ENCODE peak calls at places on chromosomes 5 and 9, in seven cellular contexts. U, S, I, H, V, E and Y are unnamed samples.
A peak's percentile ranks its signal among the peaks of the same experiment; 100 is the strongest.

GRCh38 chr5:137264573-137264972 is 234.6 kb downstream of the SPOCK1 start:
- DNase-seq in I (no peak), E (no peak), V (no peak), S (no peak), U (no peak), H (no peak), Y (no peak)

GRCh38 chr5:89128930-89129625 is 246.1 kb upstream of the MEF2C start:
- DNase-seq in I (no peak), H (no peak), E (peak; percentile 28), U (no peak), V (peak; percentile 69), S (no peak), Y (no peak)

GRCh38 chr9:129139993-129140396 is 28.8 kb downstream of the PTPA start:
- DNase-seq in S (peak; percentile 94), E (peak; percentile 75), U (peak; percentile 93), I (no peak), V (peak; percentile 63), H (peak; percentile 95), Y (peak; percentile 98)

GRCh38 chr5:44949687-44950086 is 140.9 kb downstream of the MRPS30 start:
- DNase-seq in U (no peak), V (no peak), E (no peak), H (no peak), S (no peak), I (no peak), Y (no peak)

GRCh38 chr5:128493657-128494329 is 44.3 kb downstream of the FBN2 start:
- DNase-seq in U (no peak), V (no peak), I (no peak), S (no peak), H (no peak), E (no peak), Y (no peak)

GRCh38 chr9:114051281-114051680 is 26.8 kb downstream of the AMBP start:
- DNase-seq in E (no peak), V (no peak), I (no peak), U (no peak), S (no peak), H (no peak), Y (no peak)

GRCh38 chr5:149887622-149888183 is 56.9 kb downstream of the PDE6A start:
- DNase-seq in H (peak; percentile 12), E (no peak), S (peak; percentile 67), V (no peak), U (no peak), I (no peak), Y (no peak)

GRCh38 chr5:107874810-107875209 is 204.1 kb upstream of the EFNA5 start:
- DNase-seq in V (no peak), H (no peak), E (no peak), S (no peak), I (no peak), U (no peak), Y (no peak)

GRCh38 chr9:110153431-110153830 is 54.5 kb downstream of the C9orf152 start:
- DNase-seq in H (no peak), E (no peak), U (no peak), V (no peak), I (no peak), S (no peak), Y (no peak)

GRCh38 chr5:96203761-96204160 is 229.3 kb downstream of the PCSK1 start:
- DNase-seq in V (no peak), E (no peak), H (no peak), U (no peak), S (no peak), I (no peak), Y (no peak)

DNA sequence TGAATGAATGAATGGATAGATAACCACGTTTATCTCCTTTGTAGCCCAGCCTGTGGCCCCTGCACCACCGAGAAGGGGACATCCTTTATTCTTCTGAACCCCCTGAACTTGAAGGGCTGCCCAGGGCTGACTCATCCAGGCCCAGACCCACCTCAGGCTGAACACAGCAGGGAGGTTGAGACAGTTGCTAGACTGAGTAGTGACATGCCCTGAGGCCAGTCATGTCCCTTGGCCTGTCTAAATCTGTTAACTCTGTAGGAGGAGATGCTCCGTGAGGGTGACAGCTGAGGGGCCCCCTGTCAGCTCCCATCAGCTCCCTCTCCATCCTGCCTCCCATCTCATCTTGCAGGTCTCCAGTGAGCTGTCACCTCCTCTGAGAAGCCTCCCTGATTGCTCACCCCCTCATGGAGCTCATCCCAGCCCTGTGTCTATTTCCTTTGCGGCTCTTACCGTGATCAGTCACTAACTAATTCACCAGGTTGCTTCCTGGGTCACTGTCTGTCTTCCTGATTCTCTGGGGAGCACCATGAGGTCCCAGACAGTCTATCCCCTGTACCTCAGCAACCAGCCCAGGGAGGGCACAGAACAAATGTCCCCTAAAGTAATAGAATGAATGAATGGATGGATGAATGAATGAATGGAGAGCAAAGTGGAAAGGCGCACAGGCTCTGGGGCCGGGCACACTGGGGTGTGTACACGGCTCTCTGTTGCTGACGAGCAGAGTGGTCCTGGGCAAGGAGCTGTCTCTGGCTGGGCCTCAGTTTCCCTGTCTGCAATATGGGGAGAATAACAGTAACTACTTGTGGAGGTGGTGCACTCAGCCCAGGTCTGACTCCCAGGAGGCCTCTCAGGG is 14.2 kb upstream of the LAMC3 start:
- DNase-seq in S (no peak), E (no peak), H (no peak), U (no peak), I (no peak), V (peak; percentile 67), Y (no peak)
- TF ChIP-seq JUND in S (no peak), E (no peak), H (no peak), U (no peak), I (no peak), V (no peak), Y (no peak)

GRCh38 chr5:37248387-37248969 is 698 bp downstream of the CPLANE1 start:
- DNase-seq in I (no peak), H (no peak), E (peak; percentile 29), V (no peak), S (no peak), U (peak; percentile 2), Y (peak; percentile 14)
- TF ChIP-seq JUND in I (no peak), H (no peak), E (no peak), V (no peak), S (no peak), U (no peak), Y (no peak)

GRCh38 chr9:134660407-134660806 is 18.8 kb downstream of the COL5A1 start:
- DNase-seq in S (no peak), H (peak; percentile 22), V (peak; percentile 70), E (no peak), U (no peak), I (peak; percentile 56), Y (no peak)
- TF ChIP-seq JUND in S (no peak), H (no peak), V (no peak), E (no peak), U (no peak), I (no peak), Y (no peak)

GRCh38 chr5:5666389-5666788 is 243.9 kb downstream of the ICE1 start:
- DNase-seq in I (no peak), S (no peak), E (peak; percentile 69), V (no peak), U (no peak), H (no peak), Y (no peak)
- TF ChIP-seq JUND in I (no peak), S (no peak), E (no peak), V (no peak), U (no peak), H (no peak), Y (no peak)

GRCh38 chr5:72651109-72651508 is 143.9 kb upstream of the ZNF366 start:
- DNase-seq in I (no peak), U (no peak), V (no peak), E (no peak), S (no peak), H (no peak), Y (no peak)

GRCh38 chr5:72649449-72649848 is 142.2 kb upstream of the ZNF366 start:
- DNase-seq in E (no peak), H (no peak), I (no peak), S (no peak), V (peak; percentile 22), U (no peak), Y (no peak)

GRCh38 chr5:72647806-72648205 is 140.6 kb upstream of the ZNF366 start:
- DNase-seq in V (no peak), E (peak; percentile 27), H (no peak), I (no peak), S (no peak), U (no peak), Y (no peak)

GRCh38 chr5:72646467-72646866 is 139.3 kb upstream of the ZNF366 start:
- DNase-seq in S (no peak), I (no peak), H (no peak), V (no peak), U (no peak), E (no peak), Y (no peak)

DNA sequence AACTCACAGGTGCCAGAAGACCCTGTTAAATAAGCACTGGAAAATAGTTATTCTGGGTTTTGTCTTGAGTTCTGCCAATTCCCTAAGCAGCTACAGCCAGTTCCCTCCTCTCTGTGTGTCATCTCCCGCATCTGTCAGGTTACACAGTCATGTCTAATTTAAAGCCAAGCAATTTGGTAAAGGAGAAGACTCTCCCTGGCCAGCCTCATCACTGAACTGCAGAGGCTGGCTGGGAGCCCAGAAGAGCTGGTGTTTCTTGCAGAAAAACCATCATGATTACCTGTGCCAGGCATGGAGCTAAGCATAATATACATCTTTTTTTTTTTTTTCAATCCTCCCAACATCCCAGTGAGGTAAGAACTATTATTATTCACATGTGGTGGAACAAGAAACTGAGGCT is 141.3 kb upstream of the ZNF366 start:
- DNase-seq in H (no peak), V (no peak), S (no peak), E (no peak), I (no peak), U (no peak), Y (no peak)
- TF ChIP-seq JUND in H (no peak), V (no peak), S (no peak), E (no peak), I (no peak), U (no peak), Y (no peak)

DNA sequence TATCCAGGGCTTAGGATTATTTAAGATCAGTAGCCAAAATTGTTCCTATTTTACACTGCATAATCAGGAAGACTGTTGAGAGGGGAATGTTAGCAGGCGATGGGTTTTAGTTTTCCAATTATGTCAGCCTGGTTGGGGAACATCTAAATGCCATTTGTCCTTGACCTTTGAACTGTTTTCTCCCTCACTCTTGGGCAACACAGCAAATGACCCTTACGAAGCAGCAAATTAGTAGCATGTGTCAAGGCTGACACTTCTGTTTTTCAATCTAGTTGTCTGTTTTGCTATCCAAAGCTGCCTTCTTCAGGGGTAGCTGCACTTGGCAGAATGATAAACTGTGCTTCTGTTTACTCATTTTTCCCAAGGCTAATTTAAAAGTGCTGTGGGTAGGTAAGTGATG is 78.0 kb upstream of the AGXT2 start:
- DNase-seq in E (no peak), S (peak; percentile 21), V (no peak), U (no peak), I (no peak), H (no peak), Y (no peak)
- TF ChIP-seq JUND in E (no peak), S (no peak), V (no peak), U (no peak), I (no peak), H (no peak), Y (no peak)

DNA sequence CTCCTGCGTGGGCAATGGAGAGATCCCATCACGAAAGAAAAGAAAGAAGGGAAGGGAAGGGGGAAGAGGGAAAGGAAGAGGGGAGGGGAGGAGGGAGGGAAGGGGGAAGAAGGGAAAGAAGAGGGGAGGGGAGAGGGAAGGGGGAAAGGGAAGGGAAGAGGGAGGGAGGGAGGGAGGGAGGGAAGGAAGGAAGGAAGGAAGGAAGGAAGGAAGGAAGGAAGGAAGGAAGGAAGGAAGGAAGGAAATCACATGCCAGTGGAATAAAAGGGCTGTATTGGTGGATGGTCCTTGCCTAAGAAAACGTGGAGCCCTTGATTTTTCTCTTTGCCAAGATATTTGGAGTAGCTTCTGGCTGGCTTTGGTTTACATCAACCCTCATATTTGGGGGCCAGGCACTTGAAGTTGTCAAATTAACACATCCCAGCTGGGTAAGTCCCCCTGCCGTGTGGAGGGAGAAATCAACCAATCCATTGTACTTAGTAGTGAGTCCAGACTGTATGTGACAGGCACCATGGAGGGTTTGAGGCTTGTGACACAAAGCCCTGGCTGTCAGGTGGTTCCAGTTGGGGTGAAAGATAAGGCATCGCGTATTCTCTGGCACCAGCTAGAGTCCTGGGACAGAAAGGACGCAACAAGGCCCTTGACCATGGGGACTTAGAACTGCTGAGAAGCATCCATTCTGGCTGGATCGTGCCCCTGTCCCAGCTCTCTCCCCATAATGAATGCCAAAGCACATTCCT is 23.7 kb downstream of the IDNK start:
- DNase-seq in S (no peak), I (no peak), E (no peak), U (no peak), H (no peak), V (no peak), Y (no peak)
- TF ChIP-seq JUND in S (no peak), I (no peak), E (no peak), U (no peak), H (no peak), V (no peak), Y (no peak)